ENCODE peak calls at places on chromosomes 4 and X, in four cellular contexts. Z, O, K and G are unnamed samples.

GRCh38 chr4:177182156-177182555 is 127.5 kb upstream of the NEIL3 start:
- DNase-seq in Z (no peak), K (no peak), O (peak; percentile 15), G (no peak)

GRCh38 chr4:173319696-173320095 is 14.5 kb downstream of the HMGB2 start:
- DNase-seq in Z (no peak), O (peak; percentile 66), K (no peak), G (no peak)

GRCh38 chrX:153784325-153784967 is 3.6 kb downstream of the SRPK3 start:
- DNase-seq in Z (no peak), K (no peak), O (no peak), G (no peak)

GRCh38 chr4:100504086-100504874 is 13.5 kb downstream of the EMCN start:
- DNase-seq in K (peak; percentile 5), O (no peak), Z (no peak), G (no peak)

GRCh38 chrX:19906293-19906692 is 18.9 kb upstream of the SH3KBP1 start:
- DNase-seq in O (no peak), Z (no peak), K (no peak), G (no peak)

GRCh38 chr4:1683371-1683902 is 676 bp downstream of the FAM53A start:
- DNase-seq in O (peak; percentile 92), Z (no peak), K (peak; percentile 82), G (no peak)

GRCh38 chr4:38855466-38855865 is 1.2 kb downstream of the TLR6 start:
- DNase-seq in O (no peak), Z (no peak), K (no peak), G (no peak)

GRCh38 chr4:143411527-143412480 is 75.1 kb downstream of the GAB1 start:
- DNase-seq in Z (no peak), K (no peak), O (peak; percentile 68), G (no peak)

GRCh38 chrX:123083924-123084323 is 100.2 kb upstream of the GRIA3 start:
- DNase-seq in K (peak; percentile 12), Z (no peak), O (peak; percentile 61), G (no peak)

GRCh38 chr4:108359130-108359709 is 190.5 kb upstream of the LEF1 start:
- DNase-seq in K (no peak), O (no peak), Z (peak; percentile 64), G (peak; percentile 81)

GRCh38 chr4:138392751-138393308 is 150.7 kb upstream of the SLC7A11 start:
- DNase-seq in Z (no peak), K (no peak), O (no peak), G (no peak)

GRCh38 chrX:48466696-48467095 is 3.4 kb downstream of the SLC38A5 start:
- DNase-seq in K (no peak), O (no peak), Z (no peak), G (no peak)

GRCh38 chr4:58669783-58670182 is 1559.6 kb upstream of the IGFBP7 start:
- DNase-seq in O (no peak), Z (no peak), K (no peak), G (no peak)

GRCh38 chr4:14771091-14771490 is 231.2 kb upstream of the CPEB2 start:
- DNase-seq in K (no peak), Z (no peak), O (no peak), G (no peak)

GRCh38 chrX:96763608-96764007 is 79.0 kb downstream of the DIAPH2 start:
- DNase-seq in O (no peak), K (no peak), Z (no peak), G (no peak)

GRCh38 chr4:13126976-13127910 is 356.9 kb downstream of the RAB28 start:
- DNase-seq in O (no peak), K (no peak), Z (no peak), G (no peak)

GRCh38 chrX:22666441-22666840 is 333.3 kb upstream of the DDX53 start:
- DNase-seq in K (peak; percentile 18), O (peak; percentile 54), Z (no peak), G (no peak)

GRCh38 chr4:180059216-180059881 is 2183.9 kb upstream of the TENM3 start:
- DNase-seq in K (peak; percentile 9), O (peak; percentile 2), Z (no peak), G (no peak)